ENCODE peak calls at places on chromosome 9, in six cellular contexts. One of them, this sample, is unnamed.

GRCh38 chr9:114086607-114087006 is 8.5 kb upstream of the AMBP start:
- DNase-seq in heart right ventricle: no peak
- DNase-seq in trophoblast cell: no peak
- DNase-seq in uterus: no peak
- DNase-seq in CD8-positive, alpha-beta T cell: no peak
- DNase-seq in cardiac muscle cell: no peak
- DNase-seq in this sample: no peak

GRCh38 chr9:9142001-9142400 is 1342.4 kb upstream of the DMAC1 start:
- DNase-seq in cardiac muscle cell: no peak
- DNase-seq in uterus: no peak
- DNase-seq in CD8-positive, alpha-beta T cell: no peak
- DNase-seq in heart right ventricle: no peak
- DNase-seq in trophoblast cell: no peak
- DNase-seq in this sample: no peak

GRCh38 chr9:68749579-68750159 is 44.6 kb downstream of the PIP5K1B start:
- DNase-seq in uterus: no peak
- DNase-seq in CD8-positive, alpha-beta T cell: no peak
- DNase-seq in heart right ventricle: no peak
- DNase-seq in trophoblast cell: peak
- DNase-seq in cardiac muscle cell: no peak
- DNase-seq in this sample: no peak

GRCh38 chr9:134188421-134189166 is 24.2 kb upstream of the RNU6ATAC start:
- DNase-seq in heart right ventricle: no peak
- DNase-seq in CD8-positive, alpha-beta T cell: no peak
- DNase-seq in uterus: no peak
- DNase-seq in trophoblast cell: no peak
- DNase-seq in cardiac muscle cell: no peak
- DNase-seq in this sample: no peak

GRCh38 chr9:14362175-14362574 is 48.2 kb upstream of the NFIB start:
- DNase-seq in heart right ventricle: peak
- DNase-seq in CD8-positive, alpha-beta T cell: no peak
- DNase-seq in uterus: no peak
- DNase-seq in trophoblast cell: no peak
- DNase-seq in cardiac muscle cell: no peak
- DNase-seq in this sample: no peak

GRCh38 chr9:5453673-5454072 is 3.3 kb downstream of the CD274 start:
- DNase-seq in CD8-positive, alpha-beta T cell: no peak
- DNase-seq in uterus: no peak
- DNase-seq in cardiac muscle cell: no peak
- DNase-seq in heart right ventricle: no peak
- DNase-seq in trophoblast cell: no peak
- DNase-seq in this sample: no peak

GRCh38 chr9:18115131-18115530 is 358.8 kb upstream of the ADAMTSL1 start:
- DNase-seq in trophoblast cell: no peak
- DNase-seq in CD8-positive, alpha-beta T cell: no peak
- DNase-seq in uterus: peak
- DNase-seq in cardiac muscle cell: no peak
- DNase-seq in heart right ventricle: no peak
- DNase-seq in this sample: no peak

GRCh38 chr9:5112109-5112592 is 73.3 kb downstream of the INSL6 start:
- DNase-seq in CD8-positive, alpha-beta T cell: no peak
- DNase-seq in cardiac muscle cell: no peak
- DNase-seq in uterus: no peak
- DNase-seq in trophoblast cell: no peak
- DNase-seq in heart right ventricle: no peak
- DNase-seq in this sample: no peak

GRCh38 chr9:19231126-19232035 is 888 bp downstream of the DENND4C start:
- DNase-seq in trophoblast cell: peak
- DNase-seq in heart right ventricle: no peak
- DNase-seq in CD8-positive, alpha-beta T cell: no peak
- DNase-seq in cardiac muscle cell: peak
- DNase-seq in uterus: peak
- DNase-seq in this sample: peak

GRCh38 chr9:84669008-84669292 is 579 bp upstream of the NTRK2 start:
- DNase-seq in cardiac muscle cell: no peak
- DNase-seq in CD8-positive, alpha-beta T cell: no peak
- DNase-seq in uterus: no peak
- DNase-seq in trophoblast cell: no peak
- DNase-seq in heart right ventricle: no peak
- DNase-seq in this sample: no peak

GRCh38 chr9:117405950-117406705 is 8.7 kb downstream of the ASTN2 start:
- DNase-seq in heart right ventricle: no peak
- DNase-seq in cardiac muscle cell: no peak
- DNase-seq in trophoblast cell: peak
- DNase-seq in CD8-positive, alpha-beta T cell: no peak
- DNase-seq in uterus: no peak
- DNase-seq in this sample: no peak

GRCh38 chr9:134168731-134169130 is 4.4 kb upstream of the RNU6ATAC start:
- DNase-seq in trophoblast cell: no peak
- DNase-seq in CD8-positive, alpha-beta T cell: no peak
- DNase-seq in uterus: no peak
- DNase-seq in heart right ventricle: no peak
- DNase-seq in cardiac muscle cell: no peak
- DNase-seq in this sample: peak

GRCh38 chr9:114400219-114400618 is 12.4 kb upstream of the AKNA start:
- DNase-seq in cardiac muscle cell: no peak
- DNase-seq in trophoblast cell: no peak
- DNase-seq in heart right ventricle: no peak
- DNase-seq in uterus: no peak
- DNase-seq in CD8-positive, alpha-beta T cell: no peak
- DNase-seq in this sample: no peak

GRCh38 chr9:125760537-125760936 is 13.4 kb downstream of the PBX3 start:
- DNase-seq in heart right ventricle: no peak
- DNase-seq in trophoblast cell: no peak
- DNase-seq in uterus: no peak
- DNase-seq in CD8-positive, alpha-beta T cell: no peak
- DNase-seq in cardiac muscle cell: no peak
- DNase-seq in this sample: no peak

GRCh38 chr9:80125731-80126264 is 554.0 kb downstream of the TLE4 start:
- DNase-seq in trophoblast cell: no peak
- DNase-seq in CD8-positive, alpha-beta T cell: no peak
- DNase-seq in uterus: no peak
- DNase-seq in cardiac muscle cell: no peak
- DNase-seq in heart right ventricle: no peak
- DNase-seq in this sample: no peak

GRCh38 chr9:70407081-70407503 is 7.4 kb downstream of the KLF9 start:
- DNase-seq in trophoblast cell: peak
- DNase-seq in heart right ventricle: no peak
- DNase-seq in uterus: peak
- DNase-seq in CD8-positive, alpha-beta T cell: no peak
- DNase-seq in cardiac muscle cell: no peak
- DNase-seq in this sample: no peak

GRCh38 chr9:34458013-34458966 is at the start of the genes DNAI1 and FAM219A:
- DNase-seq in heart right ventricle: peak
- DNase-seq in cardiac muscle cell: peak
- DNase-seq in CD8-positive, alpha-beta T cell: peak
- DNase-seq in uterus: peak
- DNase-seq in trophoblast cell: peak
- DNase-seq in this sample: peak

GRCh38 chr9:112771359-112772214 is 21.0 kb downstream of the SNX30 start:
- DNase-seq in uterus: no peak
- DNase-seq in cardiac muscle cell: no peak
- DNase-seq in CD8-positive, alpha-beta T cell: no peak
- DNase-seq in heart right ventricle: no peak
- DNase-seq in trophoblast cell: no peak
- DNase-seq in this sample: no peak
- H3K4me3 ChIP-seq in uterus: no peak
- H3K4me3 ChIP-seq in cardiac muscle cell: no peak
- H3K4me3 ChIP-seq in CD8-positive, alpha-beta T cell: no peak
- H3K4me3 ChIP-seq in heart right ventricle: no peak
- H3K4me3 ChIP-seq in trophoblast cell: no peak
- H3K4me3 ChIP-seq in this sample: no peak

GRCh38 chr9:110255417-110256141 is 728 bp downstream of the TXN start:
- DNase-seq in CD8-positive, alpha-beta T cell: no peak
- DNase-seq in uterus: peak
- DNase-seq in cardiac muscle cell: peak
- DNase-seq in trophoblast cell: peak
- DNase-seq in heart right ventricle: peak
- DNase-seq in this sample: peak
- H3K27ac ChIP-seq in CD8-positive, alpha-beta T cell: peak
- H3K27ac ChIP-seq in uterus: peak
- H3K27ac ChIP-seq in cardiac muscle cell: peak
- H3K27ac ChIP-seq in trophoblast cell: peak
- H3K27ac ChIP-seq in heart right ventricle: peak
- H3K27ac ChIP-seq in this sample: peak

DNA sequence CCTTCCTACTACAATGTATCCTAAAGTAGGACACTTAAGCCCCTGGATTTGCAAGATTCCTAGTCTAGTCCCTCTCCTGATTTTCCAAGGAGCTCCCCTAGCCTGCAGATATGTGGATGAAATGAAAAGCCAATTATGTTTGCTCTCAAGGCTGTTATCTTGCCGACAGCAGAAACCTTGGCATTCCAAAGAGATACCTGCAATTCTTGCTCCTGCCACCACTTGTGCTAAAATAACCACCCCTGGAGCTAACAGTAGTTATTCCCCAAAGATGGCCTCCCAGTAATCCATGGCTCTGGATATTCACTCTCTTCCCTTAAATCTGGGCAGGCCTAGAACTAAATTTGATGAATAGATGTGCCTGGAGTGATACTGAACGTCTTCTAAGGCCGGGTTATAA is 156.0 kb upstream of the SLC44A1 start:
- DNase-seq in heart right ventricle: no peak
- DNase-seq in CD8-positive, alpha-beta T cell: no peak
- DNase-seq in cardiac muscle cell: no peak
- DNase-seq in trophoblast cell: peak
- DNase-seq in uterus: no peak
- DNase-seq in this sample: no peak
- H3K4me3 ChIP-seq in heart right ventricle: no peak
- H3K4me3 ChIP-seq in CD8-positive, alpha-beta T cell: no peak
- H3K4me3 ChIP-seq in cardiac muscle cell: no peak
- H3K4me3 ChIP-seq in trophoblast cell: no peak
- H3K4me3 ChIP-seq in uterus: no peak
- H3K4me3 ChIP-seq in this sample: no peak

DNA sequence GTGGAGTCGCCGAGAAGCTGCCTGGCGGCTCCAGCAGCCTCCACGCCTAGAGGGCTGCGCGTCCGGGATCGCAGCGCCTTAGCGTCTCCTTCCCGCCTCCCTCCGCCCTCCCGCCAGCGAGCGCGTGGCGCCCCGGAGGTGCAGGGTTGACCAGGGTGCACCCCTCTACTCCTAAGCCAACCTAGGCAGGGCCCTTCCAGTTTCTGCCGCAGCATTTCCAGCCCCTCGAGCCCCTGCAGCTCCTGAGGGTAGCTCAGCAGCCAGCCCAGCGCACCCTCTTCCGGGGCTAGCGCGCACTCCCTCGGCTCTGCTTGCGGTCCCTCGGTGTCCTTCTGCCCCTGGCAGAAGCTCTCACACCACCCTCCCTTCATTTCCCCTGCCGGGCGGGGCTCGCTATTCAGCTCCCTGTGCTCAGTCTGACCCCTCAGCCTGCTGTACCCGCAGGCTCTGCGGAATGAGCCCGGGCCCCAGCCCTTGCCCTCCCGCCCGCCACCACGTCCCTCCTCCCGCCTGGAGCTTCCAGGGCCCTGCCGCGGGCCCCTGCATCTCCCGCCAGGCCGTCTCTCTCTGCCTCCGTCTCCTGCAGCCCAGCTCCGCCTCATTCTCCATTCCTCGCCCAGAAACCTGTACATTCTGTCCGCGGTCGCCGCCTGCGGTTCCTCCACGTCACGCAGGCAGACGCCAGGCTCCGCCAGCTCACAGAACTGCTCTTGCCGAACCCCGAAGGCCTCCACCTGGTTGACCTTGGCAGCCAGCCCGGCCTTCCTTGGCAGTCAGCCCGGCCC is 61.8 kb downstream of the SPATA31C2 start:
- DNase-seq in heart right ventricle: peak
- DNase-seq in cardiac muscle cell: peak
- DNase-seq in uterus: peak
- DNase-seq in CD8-positive, alpha-beta T cell: peak
- DNase-seq in trophoblast cell: peak
- DNase-seq in this sample: peak
- H3K27ac ChIP-seq in heart right ventricle: peak
- H3K27ac ChIP-seq in cardiac muscle cell: no peak
- H3K27ac ChIP-seq in uterus: peak
- H3K27ac ChIP-seq in CD8-positive, alpha-beta T cell: no peak
- H3K27ac ChIP-seq in trophoblast cell: peak
- H3K27ac ChIP-seq in this sample: peak

DNA sequence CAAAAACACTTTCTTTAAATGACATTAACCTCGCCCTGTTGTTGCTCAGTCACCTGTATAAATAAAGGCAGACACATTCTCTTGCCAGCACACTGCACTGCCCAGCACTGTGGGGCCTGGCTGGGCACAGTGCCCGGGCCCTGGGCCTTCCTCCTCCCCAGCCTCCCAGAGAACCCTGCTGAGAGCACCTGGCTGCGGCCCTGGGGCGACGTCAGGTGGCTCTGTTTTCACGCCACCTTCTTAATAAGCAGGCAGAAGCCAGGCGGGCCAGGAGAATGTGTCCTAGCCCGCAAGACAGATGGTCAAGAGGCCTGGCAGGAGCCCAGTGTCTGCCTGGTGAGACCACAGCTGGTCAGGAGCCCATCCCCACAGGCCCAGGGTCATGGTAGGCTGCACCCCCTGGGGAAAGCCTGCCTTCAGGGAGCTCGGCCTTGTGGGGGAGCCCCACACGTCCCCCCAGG is 8.2 kb upstream of the AGPAT2 start:
- DNase-seq in heart right ventricle: no peak
- DNase-seq in trophoblast cell: no peak
- DNase-seq in uterus: no peak
- DNase-seq in cardiac muscle cell: no peak
- DNase-seq in CD8-positive, alpha-beta T cell: no peak
- DNase-seq in this sample: peak
- H3K4me3 ChIP-seq in heart right ventricle: no peak
- H3K4me3 ChIP-seq in trophoblast cell: no peak
- H3K4me3 ChIP-seq in uterus: no peak
- H3K4me3 ChIP-seq in cardiac muscle cell: no peak
- H3K4me3 ChIP-seq in CD8-positive, alpha-beta T cell: no peak
- H3K4me3 ChIP-seq in this sample: no peak

GRCh38 chr9:78286946-78287388 is 10.0 kb upstream of the PSAT1 start:
- DNase-seq in CD8-positive, alpha-beta T cell: no peak
- DNase-seq in trophoblast cell: no peak
- DNase-seq in cardiac muscle cell: no peak
- DNase-seq in uterus: no peak
- DNase-seq in heart right ventricle: no peak
- DNase-seq in this sample: no peak
- H3K27ac ChIP-seq in CD8-positive, alpha-beta T cell: no peak
- H3K27ac ChIP-seq in trophoblast cell: no peak
- H3K27ac ChIP-seq in cardiac muscle cell: no peak
- H3K27ac ChIP-seq in uterus: no peak
- H3K27ac ChIP-seq in heart right ventricle: no peak
- H3K27ac ChIP-seq in this sample: no peak

DNA sequence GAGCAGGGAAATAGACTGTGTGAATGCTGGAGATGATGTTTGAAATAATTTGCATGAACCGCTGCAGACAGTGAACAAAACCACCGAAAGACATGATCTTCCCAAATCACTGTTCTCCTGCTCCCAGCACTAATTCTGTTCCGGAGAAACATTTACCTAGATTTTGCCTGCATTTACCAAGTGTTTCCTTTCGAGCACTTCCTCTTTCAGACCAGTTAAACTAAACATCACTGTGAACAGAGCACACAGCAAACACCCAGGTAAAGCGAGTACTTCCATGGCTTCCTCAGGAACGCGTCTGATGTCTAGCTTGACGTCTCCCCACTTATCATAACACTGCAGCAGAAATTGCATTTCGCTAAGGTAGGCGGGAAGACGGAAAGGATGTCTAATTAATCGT is 45.1 kb upstream of the PTCH1 start:
- DNase-seq in uterus: no peak
- DNase-seq in heart right ventricle: no peak
- DNase-seq in cardiac muscle cell: no peak
- DNase-seq in CD8-positive, alpha-beta T cell: no peak
- DNase-seq in trophoblast cell: no peak
- DNase-seq in this sample: no peak
- H3K4me3 ChIP-seq in uterus: no peak
- H3K4me3 ChIP-seq in heart right ventricle: no peak
- H3K4me3 ChIP-seq in cardiac muscle cell: no peak
- H3K4me3 ChIP-seq in CD8-positive, alpha-beta T cell: no peak
- H3K4me3 ChIP-seq in trophoblast cell: no peak
- H3K4me3 ChIP-seq in this sample: no peak